ENCODE peak calls at places on chromosomes 6 and 20, in six cellular contexts. One of them, this sample, is unnamed.

GRCh38 chr6:3299221-3299620 is 40.5 kb downstream of the PSMG4 start:
- DNase-seq in GM20000: no peak
- DNase-seq in MV-4-11: no peak
- DNase-seq in HFFc6: no peak
- DNase-seq in iPS-NIHi11: no peak
- DNase-seq in lower lobe of right lung: no peak
- DNase-seq in this sample: no peak

GRCh38 chr20:21096321-21097043 is 9.7 kb downstream of the LINC00237 start:
- DNase-seq in HFFc6: peak
- DNase-seq in lower lobe of right lung: no peak
- DNase-seq in iPS-NIHi11: peak
- DNase-seq in MV-4-11: peak
- DNase-seq in GM20000: peak
- DNase-seq in this sample: no peak

GRCh38 chr6:144277174-144277573 is 8.0 kb upstream of the UTRN start:
- DNase-seq in HFFc6: no peak
- DNase-seq in iPS-NIHi11: no peak
- DNase-seq in lower lobe of right lung: no peak
- DNase-seq in GM20000: no peak
- DNase-seq in MV-4-11: no peak
- DNase-seq in this sample: no peak

GRCh38 chr20:54221996-54222890 is 14.4 kb downstream of the PFDN4 start:
- DNase-seq in GM20000: no peak
- DNase-seq in HFFc6: no peak
- DNase-seq in MV-4-11: no peak
- DNase-seq in iPS-NIHi11: no peak
- DNase-seq in lower lobe of right lung: no peak
- DNase-seq in this sample: no peak

GRCh38 chr6:32112436-32112980 is 3.4 kb upstream of the TNXB start:
- DNase-seq in iPS-NIHi11: no peak
- DNase-seq in lower lobe of right lung: no peak
- DNase-seq in GM20000: no peak
- DNase-seq in HFFc6: no peak
- DNase-seq in MV-4-11: no peak
- DNase-seq in this sample: no peak

GRCh38 chr6:37792457-37793039 is 27.0 kb upstream of the ZFAND3 start:
- DNase-seq in GM20000: no peak
- DNase-seq in HFFc6: no peak
- DNase-seq in iPS-NIHi11: no peak
- DNase-seq in lower lobe of right lung: no peak
- DNase-seq in MV-4-11: peak
- DNase-seq in this sample: no peak

GRCh38 chr6:14121936-14122344 is 4.4 kb downstream of the CD83 start:
- DNase-seq in lower lobe of right lung: peak
- DNase-seq in iPS-NIHi11: no peak
- DNase-seq in HFFc6: no peak
- DNase-seq in GM20000: peak
- DNase-seq in MV-4-11: peak
- DNase-seq in this sample: no peak

GRCh38 chr6:125930810-125931418 is 25.7 kb upstream of the HINT3 start:
- DNase-seq in lower lobe of right lung: no peak
- DNase-seq in MV-4-11: no peak
- DNase-seq in HFFc6: peak
- DNase-seq in iPS-NIHi11: no peak
- DNase-seq in GM20000: no peak
- DNase-seq in this sample: no peak

GRCh38 chr20:41183831-41184230 is 46.5 kb downstream of the PLCG1 start:
- DNase-seq in MV-4-11: no peak
- DNase-seq in GM20000: no peak
- DNase-seq in iPS-NIHi11: no peak
- DNase-seq in lower lobe of right lung: no peak
- DNase-seq in HFFc6: no peak
- DNase-seq in this sample: no peak

GRCh38 chr6:12528171-12528570 is 188.4 kb upstream of the PHACTR1 start:
- DNase-seq in lower lobe of right lung: no peak
- DNase-seq in MV-4-11: no peak
- DNase-seq in iPS-NIHi11: no peak
- DNase-seq in HFFc6: no peak
- DNase-seq in GM20000: no peak
- DNase-seq in this sample: no peak

GRCh38 chr20:10263385-10264165 is 44.9 kb downstream of the SNAP25 start:
- DNase-seq in MV-4-11: no peak
- DNase-seq in iPS-NIHi11: no peak
- DNase-seq in lower lobe of right lung: no peak
- DNase-seq in HFFc6: no peak
- DNase-seq in GM20000: no peak
- DNase-seq in this sample: no peak

GRCh38 chr20:6837730-6838129 is 70.2 kb downstream of the BMP2 start:
- DNase-seq in MV-4-11: no peak
- DNase-seq in lower lobe of right lung: no peak
- DNase-seq in iPS-NIHi11: no peak
- DNase-seq in HFFc6: no peak
- DNase-seq in GM20000: no peak
- DNase-seq in this sample: no peak

GRCh38 chr20:63501818-63502670 is 3.2 kb upstream of the EEF1A2 start:
- DNase-seq in lower lobe of right lung: no peak
- DNase-seq in GM20000: no peak
- DNase-seq in iPS-NIHi11: peak
- DNase-seq in HFFc6: peak
- DNase-seq in MV-4-11: peak
- DNase-seq in this sample: no peak

GRCh38 chr20:38303908-38304379 is at the start of gene BPI:
- DNase-seq in GM20000: no peak
- DNase-seq in HFFc6: no peak
- DNase-seq in lower lobe of right lung: peak
- DNase-seq in MV-4-11: peak
- DNase-seq in iPS-NIHi11: no peak
- DNase-seq in this sample: peak

GRCh38 chr20:50728981-50729874 is 2.2 kb upstream of the PARD6B start:
- DNase-seq in lower lobe of right lung: peak
- DNase-seq in GM20000: no peak
- DNase-seq in MV-4-11: no peak
- DNase-seq in iPS-NIHi11: no peak
- DNase-seq in HFFc6: no peak
- DNase-seq in this sample: no peak

GRCh38 chr20:61253264-61253639 is 1.2 kb downstream of the CDH4 start:
- DNase-seq in GM20000: peak
- DNase-seq in MV-4-11: no peak
- DNase-seq in lower lobe of right lung: no peak
- DNase-seq in HFFc6: peak
- DNase-seq in iPS-NIHi11: peak
- DNase-seq in this sample: no peak

GRCh38 chr6:135936606-135937005 is 85.1 kb downstream of the PDE7B start:
- DNase-seq in MV-4-11: no peak
- DNase-seq in iPS-NIHi11: no peak
- DNase-seq in lower lobe of right lung: no peak
- DNase-seq in GM20000: no peak
- DNase-seq in HFFc6: peak
- DNase-seq in this sample: no peak

GRCh38 chr20:61819484-61819846 is 246.2 kb downstream of the TAF4 start:
- DNase-seq in HFFc6: no peak
- DNase-seq in MV-4-11: no peak
- DNase-seq in iPS-NIHi11: no peak
- DNase-seq in lower lobe of right lung: no peak
- DNase-seq in GM20000: no peak
- DNase-seq in this sample: no peak

GRCh38 chr6:73418081-73418741 is 23.6 kb downstream of the DDX43 start:
- DNase-seq in GM20000: no peak
- DNase-seq in iPS-NIHi11: no peak
- DNase-seq in HFFc6: no peak
- DNase-seq in MV-4-11: peak
- DNase-seq in lower lobe of right lung: no peak
- DNase-seq in this sample: no peak

GRCh38 chr6:79628466-79629288 is 2.5 kb upstream of the SH3BGRL2 start:
- DNase-seq in GM20000: no peak
- DNase-seq in lower lobe of right lung: no peak
- DNase-seq in MV-4-11: no peak
- DNase-seq in HFFc6: no peak
- DNase-seq in iPS-NIHi11: no peak
- DNase-seq in this sample: no peak

GRCh38 chr20:41508335-41508734 is 109.8 kb downstream of the CHD6 start:
- DNase-seq in iPS-NIHi11: no peak
- DNase-seq in HFFc6: no peak
- DNase-seq in GM20000: no peak
- DNase-seq in lower lobe of right lung: no peak
- DNase-seq in MV-4-11: peak
- DNase-seq in this sample: no peak

GRCh38 chr6:4583026-4583425 is 193.2 kb upstream of the CDYL start:
- DNase-seq in MV-4-11: no peak
- DNase-seq in iPS-NIHi11: no peak
- DNase-seq in GM20000: no peak
- DNase-seq in HFFc6: peak
- DNase-seq in lower lobe of right lung: no peak
- DNase-seq in this sample: no peak

GRCh38 chr6:16409531-16410441 is 171.4 kb downstream of the GMPR start:
- DNase-seq in lower lobe of right lung: peak
- DNase-seq in HFFc6: peak
- DNase-seq in MV-4-11: peak
- DNase-seq in iPS-NIHi11: peak
- DNase-seq in GM20000: peak
- DNase-seq in this sample: peak

GRCh38 chr6:15366003-15366535 is 120.2 kb downstream of the JARID2 start:
- DNase-seq in MV-4-11: no peak
- DNase-seq in iPS-NIHi11: no peak
- DNase-seq in HFFc6: no peak
- DNase-seq in GM20000: no peak
- DNase-seq in lower lobe of right lung: no peak
- DNase-seq in this sample: no peak

GRCh38 chr20:54668271-54669053 is 193.1 kb downstream of the DOK5 start:
- DNase-seq in iPS-NIHi11: peak
- DNase-seq in HFFc6: no peak
- DNase-seq in MV-4-11: no peak
- DNase-seq in GM20000: peak
- DNase-seq in lower lobe of right lung: no peak
- DNase-seq in this sample: no peak

GRCh38 chr20:16641511-16641910 is 68.3 kb upstream of the KIF16B start:
- DNase-seq in GM20000: no peak
- DNase-seq in HFFc6: no peak
- DNase-seq in MV-4-11: no peak
- DNase-seq in lower lobe of right lung: no peak
- DNase-seq in iPS-NIHi11: no peak
- DNase-seq in this sample: no peak

GRCh38 chr6:160764847-160765246 is 62.8 kb downstream of the PLG start:
- DNase-seq in MV-4-11: no peak
- DNase-seq in HFFc6: no peak
- DNase-seq in lower lobe of right lung: no peak
- DNase-seq in iPS-NIHi11: no peak
- DNase-seq in GM20000: no peak
- DNase-seq in this sample: no peak

GRCh38 chr20:59818911-59819310 is 114.5 kb downstream of the SYCP2 start:
- DNase-seq in lower lobe of right lung: no peak
- DNase-seq in GM20000: no peak
- DNase-seq in MV-4-11: no peak
- DNase-seq in iPS-NIHi11: no peak
- DNase-seq in HFFc6: no peak
- DNase-seq in this sample: no peak

GRCh38 chr6:150196942-150197745 is 54.3 kb downstream of the PPP1R14C start:
- DNase-seq in MV-4-11: no peak
- DNase-seq in GM20000: no peak
- DNase-seq in iPS-NIHi11: no peak
- DNase-seq in HFFc6: no peak
- DNase-seq in lower lobe of right lung: no peak
- DNase-seq in this sample: no peak

GRCh38 chr6:37033255-37033654 is 27.8 kb downstream of the FGD2 start:
- DNase-seq in lower lobe of right lung: peak
- DNase-seq in HFFc6: no peak
- DNase-seq in GM20000: no peak
- DNase-seq in iPS-NIHi11: no peak
- DNase-seq in MV-4-11: peak
- DNase-seq in this sample: no peak

GRCh38 chr6:146957443-146957842 is 246.8 kb upstream of the STXBP5 start:
- DNase-seq in HFFc6: no peak
- DNase-seq in MV-4-11: no peak
- DNase-seq in lower lobe of right lung: no peak
- DNase-seq in GM20000: no peak
- DNase-seq in iPS-NIHi11: no peak
- DNase-seq in this sample: no peak

GRCh38 chr6:89299451-89299850 is 15.6 kb downstream of the GABRR2 start:
- DNase-seq in GM20000: no peak
- DNase-seq in MV-4-11: no peak
- DNase-seq in iPS-NIHi11: peak
- DNase-seq in lower lobe of right lung: no peak
- DNase-seq in HFFc6: no peak
- DNase-seq in this sample: no peak

GRCh38 chr6:44078795-44079671 is 48.2 kb downstream of the MRPL14 start:
- DNase-seq in lower lobe of right lung: no peak
- DNase-seq in GM20000: peak
- DNase-seq in HFFc6: peak
- DNase-seq in iPS-NIHi11: peak
- DNase-seq in MV-4-11: no peak
- DNase-seq in this sample: peak

GRCh38 chr6:44100088-44100550 is 27.1 kb downstream of the MRPL14 start:
- DNase-seq in GM20000: no peak
- DNase-seq in HFFc6: peak
- DNase-seq in MV-4-11: peak
- DNase-seq in lower lobe of right lung: no peak
- DNase-seq in iPS-NIHi11: peak
- DNase-seq in this sample: no peak

This sample was measured in left lung.